ENCODE peak calls at places on chromosomes 5 and 9, in four cellular contexts. P is AG04450, E is psoas muscle, K is nephron progenitor cell. R is an unnamed sample.

GRCh38 chr5:21701317-21701716 is 1151.8 kb downstream of the CDH12 start:
- DNase-seq in P (no peak), E (no peak), K (no peak), R (peak; percentile 1)

GRCh38 chr9:73080110-73080683 is 71.5 kb upstream of the ANXA1 start:
- DNase-seq in P (no peak), E (no peak), K (peak; percentile 13), R (no peak)

GRCh38 chr9:68733021-68733405 is 28.0 kb downstream of the PIP5K1B start:
- DNase-seq in P (no peak), E (no peak), K (no peak), R (no peak)

GRCh38 chr5:1343931-1344901 is 683 bp downstream of the CLPTM1L start:
- DNase-seq in P (no peak), E (no peak), K (peak; percentile 25), R (peak; percentile 27)

GRCh38 chr9:115164511-115164974 is 46.6 kb upstream of the TNC start:
- DNase-seq in P (no peak), E (peak; percentile 15), K (no peak), R (no peak)

GRCh38 chr9:137669261-137669672 is 50.5 kb downstream of the EHMT1 start:
- DNase-seq in P (no peak), E (no peak), K (no peak), R (no peak)

GRCh38 chr5:64775288-64775687 is 6.6 kb downstream of the CWC27 start:
- DNase-seq in P (no peak), E (no peak), K (no peak), R (no peak)

GRCh38 chr5:142000709-142001484 is 11.9 kb downstream of the GNPDA1 start:
- DNase-seq in P (no peak), E (no peak), K (no peak), R (peak; percentile 41)

GRCh38 chr9:107731115-107731762 is 241.7 kb upstream of the KLF4 start:
- DNase-seq in P (no peak), E (no peak), K (no peak), R (no peak)

GRCh38 chr5:1521671-1522600 is 1.8 kb downstream of the LPCAT1 start:
- DNase-seq in P (peak; percentile 44), E (peak; percentile 27), K (peak; percentile 64), R (peak; percentile 86)

GRCh38 chr9:98385751-98386150 is 130.3 kb upstream of the TBC1D2 start:
- DNase-seq in P (no peak), E (no peak), K (no peak), R (no peak)

GRCh38 chr5:128537306-128537998 is 593 bp downstream of the FBN2 start:
- DNase-seq in P (no peak), E (peak; percentile 31), K (peak; percentile 62), R (peak; percentile 78)

GRCh38 chr5:6427689-6428088 is 21.0 kb upstream of the UBE2QL1 start:
- DNase-seq in P (no peak), E (no peak), K (no peak), R (no peak)

GRCh38 chr9:137027369-137028012 is 546 bp downstream of the ABCA2 start:
- DNase-seq in P (no peak), E (no peak), K (peak; percentile 56), R (no peak)

GRCh38 chr5:64767959-64768357 is 533 bp downstream of the SREK1IP1 start:
- DNase-seq in P (no peak), E (no peak), K (peak; percentile 8), R (peak; percentile 35)

GRCh38 chr9:113640418-113640817 is 176.9 kb downstream of the RGS3 start:
- DNase-seq in P (no peak), E (no peak), K (no peak), R (no peak)

GRCh38 chr5:76819851-76820280 is 1.0 kb downstream of the F2RL1 start:
- DNase-seq in P (no peak), E (no peak), K (peak; percentile 15), R (peak; percentile 38)

GRCh38 chr5:92641031-92641962 is 939.7 kb downstream of the NR2F1-AS1 start:
- DNase-seq in P (peak; percentile 15), E (no peak), K (peak; percentile 24), R (peak; percentile 92)

DNA sequence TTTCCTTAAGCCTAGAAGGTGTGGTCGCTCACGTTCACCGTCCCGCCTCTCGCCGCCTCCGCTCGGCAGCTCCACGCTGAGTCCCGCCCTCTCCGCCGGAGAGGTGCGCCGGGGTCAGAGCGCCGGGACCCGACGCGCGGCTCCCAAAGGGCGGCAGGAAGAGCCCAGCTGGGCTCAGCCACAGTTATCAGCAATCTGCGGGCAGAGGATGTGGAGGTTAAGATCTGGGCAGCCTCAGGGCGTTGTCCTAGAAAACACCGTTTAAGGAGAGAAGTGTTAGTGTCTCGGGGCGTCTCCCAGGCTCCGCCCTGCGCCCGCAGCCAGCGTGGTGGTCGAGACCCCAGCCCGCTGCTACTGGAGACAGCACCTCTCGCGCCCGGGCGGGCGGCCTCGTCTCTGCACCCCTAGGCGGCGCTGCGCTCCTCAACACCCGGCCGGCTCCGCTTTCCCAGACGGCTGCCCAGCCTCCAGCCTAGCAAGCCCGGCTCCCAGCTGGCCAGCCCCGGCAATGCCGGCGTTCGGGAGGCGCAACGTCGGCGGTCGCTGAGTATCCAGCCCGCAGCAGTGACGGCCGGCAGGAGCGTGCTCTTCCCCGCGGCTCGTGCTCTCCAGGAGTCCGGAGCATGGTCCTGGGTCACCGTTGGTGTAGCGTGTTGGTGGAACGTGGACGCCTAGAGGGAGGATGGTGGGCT is at the start of gene PCDHAC1:
- DNase-seq in P (no peak), E (peak; percentile 72), K (peak; percentile 97), R (peak; percentile 29)
- TF ChIP-seq CTCF in P (no peak), E (peak; percentile 59), K (peak; percentile 89), R (peak; percentile 33)

DNA sequence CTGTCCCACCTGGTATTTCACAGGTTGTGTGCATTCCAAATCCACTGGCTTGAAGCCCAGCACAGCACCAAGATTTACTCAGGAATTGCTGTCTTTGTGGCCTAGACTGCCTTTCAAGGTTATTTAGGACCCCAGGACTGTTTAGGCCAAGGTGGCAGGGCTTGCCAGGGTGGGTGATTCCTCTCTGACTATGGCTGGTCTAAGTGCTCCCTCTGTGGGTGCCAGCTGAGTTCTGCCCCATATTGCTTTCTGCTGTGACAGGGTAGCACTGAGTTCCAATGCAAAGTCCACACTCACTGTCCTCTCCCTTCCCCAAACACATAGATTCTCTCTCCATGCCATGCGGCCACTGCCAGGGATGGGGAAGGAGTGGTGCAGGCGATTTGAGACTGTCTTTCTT is 318.2 kb downstream of the EFNA5 start:
- DNase-seq in P (no peak), E (no peak), K (no peak), R (no peak)
- TF ChIP-seq CTCF in P (no peak), E (no peak), K (no peak), R (peak; percentile 12)

GRCh38 chr5:66828551-66829421 is 232.6 kb downstream of the MAST4 start:
- DNase-seq in P (no peak), E (no peak), K (peak; percentile 64), R (peak; percentile 88)

GRCh38 chr5:66829826-66830225 is 233.6 kb downstream of the MAST4 start:
- DNase-seq in P (no peak), E (no peak), K (no peak), R (peak; percentile 67)

GRCh38 chr5:66826696-66827095 is 230.5 kb downstream of the MAST4 start:
- DNase-seq in P (no peak), E (no peak), K (no peak), R (no peak)

GRCh38 chr5:66828046-66828550 is 231.9 kb downstream of the MAST4 start:
- DNase-seq in P (no peak), E (no peak), K (peak; percentile 56), R (no peak)

DNA sequence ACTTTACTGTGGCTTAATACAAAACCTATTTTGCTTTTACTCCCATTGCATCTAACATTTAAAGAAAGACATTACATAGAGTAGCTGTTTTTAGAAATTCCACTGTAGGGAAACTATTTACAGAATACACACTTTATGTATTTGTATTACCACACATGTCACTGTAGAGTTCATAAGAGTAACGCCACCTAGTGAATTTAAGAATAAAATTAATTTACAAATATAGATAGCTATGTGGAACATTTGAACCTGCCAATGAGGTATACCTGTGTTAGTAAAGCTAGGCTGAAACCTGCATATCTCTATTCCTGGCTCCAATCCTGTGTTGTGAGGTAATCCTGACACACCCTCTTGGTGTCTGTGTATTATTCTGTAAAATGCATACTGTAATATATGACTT is 234.4 kb downstream of the MAST4 start:
- DNase-seq in P (no peak), E (no peak), K (no peak), R (no peak)
- TF ChIP-seq CTCF in P (no peak), E (no peak), K (no peak), R (peak; percentile 29)

GRCh38 chr5:35660451-35660850 is 42.8 kb downstream of the SPEF2 start:
- DNase-seq in P (no peak), E (no peak), K (no peak), R (no peak)

GRCh38 chr5:35659556-35659955 is 41.9 kb downstream of the SPEF2 start:
- DNase-seq in P (no peak), E (no peak), K (no peak), R (no peak)

GRCh38 chr5:35656721-35657120 is 39.1 kb downstream of the SPEF2 start:
- DNase-seq in P (peak; percentile 33), E (no peak), K (no peak), R (peak; percentile 30)

GRCh38 chr5:35657877-35658276 is 40.2 kb downstream of the SPEF2 start:
- DNase-seq in P (no peak), E (no peak), K (no peak), R (no peak)
- TF ChIP-seq CTCF in P (no peak), E (no peak), K (no peak), R (no peak)

GRCh38 chr5:60382761-60383160 is 317.2 kb downstream of the DEPDC1B start:
- DNase-seq in P (no peak), E (no peak), K (no peak), R (peak; percentile 76)
- TF ChIP-seq CTCF in P (peak; percentile 28), E (no peak), K (no peak), R (peak; percentile 62)

GRCh38 chr5:132865668-132866341 is 464 bp downstream of the GDF9 start:
- DNase-seq in P (no peak), E (no peak), K (no peak), R (no peak)
- TF ChIP-seq CTCF in P (no peak), E (no peak), K (no peak), R (no peak)

DNA sequence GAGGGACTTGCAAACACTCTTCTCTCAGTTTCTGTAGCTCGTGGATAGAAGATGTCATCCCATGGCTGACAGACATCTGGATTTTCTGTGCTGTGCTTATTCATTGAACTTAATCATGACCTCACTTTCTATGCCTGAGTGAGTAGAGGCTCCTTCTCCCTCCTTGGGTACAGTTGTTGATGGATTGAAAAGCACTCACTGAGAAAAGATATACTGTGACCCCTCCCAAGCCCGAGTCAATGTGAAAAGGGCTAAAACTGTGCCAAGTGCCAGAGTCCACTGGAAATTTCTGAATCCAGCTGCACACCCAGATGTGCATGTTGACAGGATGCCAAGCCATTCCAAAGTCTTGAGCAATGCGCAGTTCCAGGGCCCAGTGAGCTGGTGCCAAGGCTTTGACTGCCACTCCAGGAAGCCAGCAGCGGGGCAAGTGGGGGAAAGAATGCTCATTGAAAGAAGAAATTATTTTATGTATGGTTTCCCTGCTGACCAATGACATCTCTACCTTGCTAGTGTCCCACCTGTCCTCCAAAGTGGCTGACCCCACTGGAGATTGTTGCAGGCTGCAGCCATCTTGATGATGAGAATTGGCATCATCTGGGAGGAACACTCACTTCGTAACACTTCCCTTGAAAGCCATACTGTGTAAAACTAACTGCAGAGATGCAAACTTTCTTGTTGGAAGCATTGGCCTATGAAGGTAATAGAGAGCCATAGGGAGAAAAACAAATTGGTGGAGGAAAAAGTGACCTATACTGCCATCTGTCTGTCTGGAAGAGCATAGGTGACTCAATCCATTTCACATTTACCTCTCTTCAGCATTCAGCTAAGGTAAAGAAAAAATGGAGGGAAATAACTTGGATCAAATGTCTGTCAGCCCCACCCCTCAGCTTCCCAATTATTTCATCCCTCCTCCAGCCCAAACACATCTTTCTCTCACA is 473.2 kb downstream of the NTRK2 start:
- DNase-seq in P (no peak), E (peak; percentile 55), K (no peak), R (no peak)
- TF ChIP-seq CTCF in P (no peak), E (no peak), K (peak; percentile 30), R (no peak)

R was measured in choroid plexus epithelial cell.